ENCODE peak calls at places on chromosomes 3 and 15, in ten cellular contexts. R is H1, F is colonic mucosa, U is pancreas, H is right lobe of liver, I is upper lobe of right lung, X is OCI-LY7, E is adrenal gland, Q is stomach, C is tibial artery. B is an unnamed sample.

GRCh38 chr15:92899910-92900711 is at the start of gene CHD2:
- DNase-seq in R (peak; percentile 73), F (peak; percentile 86), U (peak; percentile 73), H (peak; percentile 74), I (peak; percentile 75), X (peak; percentile 92), E (peak; percentile 77), Q (peak; percentile 86), C (peak; percentile 73), B (peak; percentile 90)

GRCh38 chr15:94229591-94230365 is 1.6 kb upstream of the MCTP2 start:
- DNase-seq in R (no peak), F (no peak), U (no peak), H (no peak), I (no peak), X (no peak), E (no peak), Q (no peak), C (no peak), B (no peak)

GRCh38 chr15:64264511-64264910 is 91.5 kb downstream of the CSNK1G1 start:
- DNase-seq in R (no peak), F (no peak), U (no peak), H (no peak), I (no peak), X (no peak), E (no peak), Q (no peak), C (no peak), B (no peak)

GRCh38 chr3:48727511-48727910 is 10.5 kb upstream of the IP6K2 start:
- DNase-seq in R (no peak), F (no peak), U (no peak), H (no peak), I (peak; percentile 39), X (no peak), E (no peak), Q (no peak), C (no peak), B (no peak)

GRCh38 chr3:59265566-59265965 is 215.7 kb upstream of the CFAP20DC start:
- DNase-seq in R (no peak), F (no peak), U (no peak), H (no peak), I (no peak), X (no peak), E (no peak), Q (peak; percentile 48), C (no peak), B (no peak)

GRCh38 chr15:34047893-34048775 is 9.1 kb upstream of the AVEN start:
- DNase-seq in R (no peak), F (no peak), U (no peak), H (no peak), I (no peak), X (no peak), E (no peak), Q (no peak), C (no peak), B (no peak)

GRCh38 chr3:18064586-18064985 is 322.2 kb upstream of the TBC1D5 start:
- DNase-seq in R (no peak), F (no peak), U (no peak), H (no peak), I (no peak), X (no peak), E (no peak), Q (no peak), C (no peak), B (no peak)

GRCh38 chr15:93152264-93152884 is 63.4 kb upstream of the RGMA start:
- DNase-seq in R (no peak), F (peak; percentile 19), U (no peak), H (no peak), I (no peak), X (no peak), E (no peak), Q (no peak), C (no peak), B (no peak)

GRCh38 chr3:152196782-152197181 is 71.9 kb upstream of the MBNL1 start:
- DNase-seq in R (no peak), F (no peak), U (no peak), H (no peak), I (no peak), X (peak; percentile 57), E (no peak), Q (no peak), C (no peak), B (no peak)

GRCh38 chr3:156892701-156893100 is 66.5 kb downstream of the LEKR1 start:
- DNase-seq in R (no peak), F (no peak), U (no peak), H (no peak), I (no peak), X (no peak), E (no peak), Q (no peak), C (no peak), B (no peak)

GRCh38 chr15:90360746-90361145 is 8.7 kb downstream of the ZNF774 start:
- DNase-seq in R (no peak), F (no peak), U (no peak), H (no peak), I (no peak), X (no peak), E (no peak), Q (no peak), C (no peak), B (no peak)

GRCh38 chr3:45793482-45794176 is 2.7 kb downstream of the SLC6A20 start:
- DNase-seq in R (no peak), F (no peak), U (no peak), H (no peak), I (no peak), X (no peak), E (no peak), Q (no peak), C (no peak), B (no peak)

GRCh38 chr3:80612366-80612765 is 844.6 kb upstream of the ROBO1 start:
- DNase-seq in R (no peak), F (no peak), U (no peak), H (no peak), I (no peak), X (no peak), E (no peak), Q (no peak), C (no peak), B (no peak)

GRCh38 chr3:69370156-69370944 is 15.5 kb downstream of the FRMD4B start:
- DNase-seq in R (no peak), F (peak; percentile 90), U (peak; percentile 68), H (peak; percentile 46), I (peak; percentile 87), X (no peak), E (peak; percentile 59), Q (peak; percentile 74), C (peak; percentile 89), B (no peak)

GRCh38 chr3:57060089-57060829 is at the start of gene SPATA12:
- DNase-seq in R (peak; percentile 85), F (peak; percentile 91), U (peak; percentile 67), H (peak; percentile 54), I (peak; percentile 74), X (no peak), E (peak; percentile 96), Q (peak; percentile 76), C (peak; percentile 78), B (peak; percentile 97)

GRCh38 chr3:37147676-37148075 is 26.7 kb downstream of the LRRFIP2 start:
- DNase-seq in R (no peak), F (no peak), U (no peak), H (no peak), I (no peak), X (no peak), E (no peak), Q (no peak), C (no peak), B (no peak)

GRCh38 chr3:101509276-101509675 is 3.7 kb downstream of the SENP7 start:
- DNase-seq in R (no peak), F (no peak), U (no peak), H (no peak), I (no peak), X (no peak), E (no peak), Q (no peak), C (no peak), B (no peak)

GRCh38 chr3:160486459-160486869 is 36.9 kb upstream of the TRIM59 start:
- DNase-seq in R (no peak), F (no peak), U (no peak), H (no peak), I (no peak), X (peak; percentile 68), E (no peak), Q (no peak), C (no peak), B (no peak)

GRCh38 chr3:141390747-141391146 is 22.4 kb downstream of the ZBTB38 start:
- DNase-seq in R (no peak), F (no peak), U (no peak), H (no peak), I (no peak), X (no peak), E (no peak), Q (no peak), C (no peak), B (no peak)
- H3K4me1 ChIP-seq in R (peaks cover 22% of the 10 kb centered on the region), F (peaks cover 7% of the 10 kb centered on the region), U (peaks cover 16% of the 10 kb centered on the region), H (peaks cover 25% of the 10 kb centered on the region), I (peaks cover 5% of the 10 kb centered on the region), X (peaks cover 9% of the 10 kb centered on the region), E (peaks cover 58% of the 10 kb centered on the region), Q (peaks cover 49% of the 10 kb centered on the region), C (peaks cover 3% of the 10 kb centered on the region), B (peaks cover 9% of the 10 kb centered on the region)

DNA sequence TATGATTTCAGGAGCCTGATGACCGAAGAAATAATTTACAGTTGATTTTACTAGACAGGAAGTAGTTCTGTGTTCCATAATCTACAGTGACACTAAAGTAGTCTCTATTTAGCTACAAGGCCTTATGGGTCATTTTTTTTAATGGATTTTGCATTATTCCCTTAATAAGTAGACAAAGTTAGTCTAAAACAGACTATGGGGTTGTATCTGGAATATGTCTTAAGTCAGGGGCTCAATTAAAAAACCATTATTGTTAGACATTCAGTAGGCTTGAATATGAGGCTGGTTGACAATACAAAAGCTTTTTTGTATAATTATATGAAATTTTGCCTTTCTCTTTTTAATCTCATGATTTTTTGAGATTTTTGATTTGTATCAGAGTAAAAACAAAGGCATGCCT is 820.0 kb upstream of the SEMA6D start:
- DNase-seq in R (no peak), F (no peak), U (no peak), H (no peak), I (no peak), X (no peak), E (no peak), Q (no peak), C (no peak), B (no peak)
- H3K27ac ChIP-seq in R (no peak overlapping the region), F (no peak overlapping the region), U (no peak overlapping the region), H (no peak overlapping the region), I (no peak overlapping the region), X (no peak overlapping the region), E (no peak overlapping the region), Q (no peak overlapping the region), C (no peak overlapping the region), B (no peak overlapping the region)

GRCh38 chr3:68033850-68034249 is 379.4 kb upstream of the SUCLG2 start:
- DNase-seq in R (no peak), F (no peak), U (no peak), H (no peak), I (no peak), X (no peak), E (no peak), Q (no peak), C (no peak), B (no peak)
- TF ChIP-seq CTCF in R (no peak), F (no peak), U (no peak), H (no peak), I (no peak), X (no peak), E (no peak), Q (no peak), C (no peak), B (no peak)

DNA sequence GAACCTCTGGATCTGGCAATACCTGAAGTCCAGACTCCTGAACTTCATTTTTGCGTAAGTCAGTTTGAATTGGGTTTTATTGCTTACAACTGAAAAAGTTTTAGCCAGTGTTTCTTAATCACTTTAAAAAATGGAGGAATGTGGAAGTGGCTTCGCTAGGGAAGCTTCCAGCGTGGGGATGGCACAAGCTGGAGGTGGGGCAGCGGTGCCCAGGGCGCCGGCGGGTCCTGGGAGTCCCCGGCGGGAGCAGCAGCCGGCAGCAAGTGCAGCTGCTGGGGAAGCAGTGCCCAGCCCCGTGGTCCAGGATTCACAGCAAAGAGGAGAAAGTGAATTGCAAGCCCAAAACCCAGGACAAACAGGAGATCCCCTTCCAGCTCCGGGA is 301.8 kb upstream of the PROK2 start:
- DNase-seq in R (no peak), F (no peak), U (no peak), H (peak; percentile 31), I (no peak), X (no peak), E (no peak), Q (no peak), C (no peak), B (no peak)
- H3K4me1 ChIP-seq in R (no peaks in the 10 kb centered on the region), F (no peaks in the 10 kb centered on the region), U (no peaks in the 10 kb centered on the region), H (no peaks in the 10 kb centered on the region), I (peaks cover 10% of the 10 kb centered on the region), X (peaks cover 77% of the 10 kb centered on the region), E (peaks cover 12% of the 10 kb centered on the region), Q (peaks cover 13% of the 10 kb centered on the region), C (no peaks in the 10 kb centered on the region), B (peaks cover 5% of the 10 kb centered on the region)

B was measured in H9.